ENCODE peak calls at places on chromosomes 16 and 17, in eight cellular contexts. U is IMR-90, I is K562, Z is WTC11, G is HepG2, C is A549, R is H1, F is GM12878. J is an unnamed sample.

GRCh38 chr17:8079291-8080207 is 8.0 kb downstream of the ALOX12B start:
- DNase-seq in U (peak), I (peak), Z (peak), G (peak), C (peak), R (peak), F (no peak), J (peak)

GRCh38 chr17:21286771-21287702 is 2.5 kb downstream of the MAP2K3 start:
- DNase-seq in U (no peak), I (no peak), Z (no peak), G (peak), C (peak), R (no peak), F (no peak), J (no peak)

GRCh38 chr17:63039342-63039741 is 73.3 kb downstream of the TANC2 start:
- DNase-seq in U (peak), I (no peak), Z (no peak), G (no peak), C (peak), R (no peak), F (no peak), J (no peak)

GRCh38 chr16:17497648-17498047 is 26.9 kb upstream of the XYLT1 start:
- DNase-seq in U (peak), I (no peak), Z (no peak), G (no peak), C (no peak), R (no peak), F (no peak), J (no peak)

GRCh38 chr17:37025847-37026533 is 77.2 kb downstream of the AATF start:
- DNase-seq in U (no peak), I (no peak), Z (no peak), G (no peak), C (no peak), R (no peak), F (peak), J (no peak)

GRCh38 chr17:63445065-63445464 is 1.0 kb downstream of the CYB561 start:
- DNase-seq in U (no peak), I (no peak), Z (no peak), G (no peak), C (no peak), R (no peak), F (no peak), J (peak)

GRCh38 chr17:44269795-44270320 is 1.9 kb upstream of the SLC4A1 start:
- DNase-seq in U (no peak), I (no peak), Z (no peak), G (no peak), C (no peak), R (no peak), F (no peak), J (peak)

GRCh38 chr17:57603978-57604377 is 141.1 kb downstream of the CCDC182 start:
- DNase-seq in U (no peak), I (no peak), Z (no peak), G (no peak), C (no peak), R (no peak), F (peak), J (no peak)

GRCh38 chr17:3004925-3005324 is 58.5 kb downstream of the OR1D5 start:
- DNase-seq in U (no peak), I (no peak), Z (no peak), G (no peak), C (no peak), R (no peak), F (no peak), J (peak)

GRCh38 chr16:83200005-83200779 is 573.4 kb downstream of the CDH13 start:
- DNase-seq in U (peak), I (no peak), Z (peak), G (no peak), C (peak), R (no peak), F (no peak), J (no peak)

GRCh38 chr16:27097671-27098275 is 31.0 kb downstream of the C16orf82 start:
- DNase-seq in U (no peak), I (no peak), Z (no peak), G (no peak), C (no peak), R (no peak), F (no peak), J (no peak)

GRCh38 chr16:25978227-25978626 is 286.5 kb downstream of the HS3ST4 start:
- DNase-seq in U (no peak), I (no peak), Z (no peak), G (no peak), C (no peak), R (no peak), F (no peak), J (no peak)

GRCh38 chr16:86886651-86887050 is 308.3 kb downstream of the FOXL1 start:
- DNase-seq in U (peak), I (no peak), Z (no peak), G (no peak), C (peak), R (no peak), F (no peak), J (no peak)

GRCh38 chr16:19130852-19131808 is 17.4 kb downstream of the ITPRIPL2 start:
- DNase-seq in U (peak), I (peak), Z (no peak), G (no peak), C (peak), R (no peak), F (no peak), J (no peak)

GRCh38 chr17:45110676-45111611 is 21.4 kb downstream of the PLCD3 start:
- DNase-seq in U (no peak), I (no peak), Z (no peak), G (no peak), C (no peak), R (no peak), F (no peak), J (peak)

GRCh38 chr17:76419576-76420245 is 33.2 kb downstream of the UBE2O start:
- DNase-seq in U (no peak), I (no peak), Z (no peak), G (no peak), C (no peak), R (no peak), F (no peak), J (no peak)

GRCh38 chr17:36014946-36015345 is 2.8 kb downstream of the CCL23 start:
- DNase-seq in U (no peak), I (no peak), Z (no peak), G (no peak), C (no peak), R (no peak), F (no peak), J (no peak)

GRCh38 chr16:82460761-82461160 is 166.0 kb upstream of the CDH13 start:
- DNase-seq in U (no peak), I (no peak), Z (no peak), G (peak), C (no peak), R (no peak), F (no peak), J (no peak)

GRCh38 chr16:47096297-47096696 is 47.4 kb downstream of the NETO2 start:
- DNase-seq in U (no peak), I (no peak), Z (no peak), G (no peak), C (no peak), R (no peak), F (no peak), J (no peak)

GRCh38 chr17:42748202-42748905 is 3.5 kb upstream of the EZH1 start:
- DNase-seq in U (no peak), I (no peak), Z (no peak), G (no peak), C (no peak), R (no peak), F (no peak), J (no peak)

GRCh38 chr17:78341559-78342437 is 18.1 kb downstream of the SOCS3 start:
- DNase-seq in U (peak), I (peak), Z (peak), G (no peak), C (peak), R (no peak), F (no peak), J (peak)

GRCh38 chr16:81432899-81433560 is 11.6 kb upstream of the CMIP start:
- DNase-seq in U (no peak), I (no peak), Z (no peak), G (no peak), C (no peak), R (no peak), F (no peak), J (no peak)

GRCh38 chr16:47732122-47732805 is 271.1 kb downstream of the PHKB start:
- DNase-seq in U (peak), I (no peak), Z (no peak), G (no peak), C (peak), R (peak), F (no peak), J (no peak)

DNA sequence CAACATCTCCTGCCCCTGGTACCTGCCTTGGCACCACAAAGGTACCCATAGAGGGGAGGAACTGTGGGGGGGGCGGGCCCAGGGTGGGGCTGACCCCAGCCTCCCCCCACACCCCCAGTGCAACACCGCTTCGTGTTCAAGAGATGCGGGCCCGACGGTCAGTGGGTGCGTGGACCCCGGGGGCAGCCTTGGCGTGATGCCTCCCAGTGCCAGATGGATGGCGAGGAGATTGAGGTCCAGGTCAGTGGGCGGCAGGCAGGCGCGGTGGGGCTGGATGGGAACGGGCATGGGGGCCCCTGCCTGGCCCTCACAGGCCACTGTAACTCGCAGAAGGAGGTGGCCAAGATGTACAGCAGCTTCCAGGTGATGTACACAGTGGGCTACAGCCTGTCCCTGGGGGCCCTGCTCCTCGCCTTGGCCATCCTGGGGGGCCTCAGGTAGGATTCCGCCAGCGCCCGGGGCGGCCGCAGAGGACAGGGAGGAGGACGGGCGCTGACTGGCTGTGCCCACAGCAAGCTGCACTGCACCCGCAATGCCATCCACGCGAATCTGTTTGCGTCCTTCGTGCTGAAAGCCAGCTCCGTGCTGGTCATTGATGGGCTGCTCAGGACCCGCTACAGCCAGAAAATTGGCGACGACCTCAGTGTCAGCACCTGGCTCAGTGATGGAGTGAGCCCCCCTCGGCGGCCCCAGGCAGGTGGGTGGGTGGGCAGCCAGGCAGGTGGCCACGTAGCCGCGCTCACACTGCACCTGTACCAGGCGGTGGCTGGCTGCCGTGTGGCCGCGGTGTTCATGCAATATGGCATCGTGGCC is 7.1 kb downstream of the GCGR start:
- DNase-seq in U (no peak), I (no peak), Z (no peak), G (no peak), C (no peak), R (no peak), F (no peak), J (no peak)
- TF ChIP-seq USF2 in U (no peak), I (no peak), Z (no peak), G (no peak), C (no peak), R (no peak), F (no peak), J (no peak)

GRCh38 chr16:4111748-4112696 is 4.2 kb downstream of the ADCY9 start:
- DNase-seq in U (peak), I (no peak), Z (no peak), G (peak), C (no peak), R (no peak), F (no peak), J (no peak)

GRCh38 chr16:4109250-4109736 is 6.9 kb downstream of the ADCY9 start:
- DNase-seq in U (no peak), I (no peak), Z (no peak), G (peak), C (peak), R (no peak), F (no peak), J (no peak)

GRCh38 chr16:4110065-4110464 is 6.2 kb downstream of the ADCY9 start:
- DNase-seq in U (no peak), I (no peak), Z (no peak), G (no peak), C (no peak), R (no peak), F (no peak), J (no peak)

GRCh38 chr16:4113358-4114256 is 2.6 kb downstream of the ADCY9 start:
- DNase-seq in U (no peak), I (no peak), Z (no peak), G (peak), C (no peak), R (no peak), F (no peak), J (no peak)

GRCh38 chr16:4110680-4111079 is 5.6 kb downstream of the ADCY9 start:
- DNase-seq in U (no peak), I (no peak), Z (no peak), G (peak), C (no peak), R (no peak), F (no peak), J (no peak)
- TF ChIP-seq USF2 in U (no peak), I (no peak), Z (no peak), G (no peak), C (no peak), R (no peak), F (no peak), J (no peak)

GRCh38 chr16:20871935-20872815 is 28.0 kb downstream of the DCUN1D3 start:
- DNase-seq in U (no peak), I (no peak), Z (no peak), G (no peak), C (no peak), R (no peak), F (no peak), J (no peak)
- TF ChIP-seq USF2 in U (no peak), I (no peak), Z (no peak), G (no peak), C (no peak), R (no peak), F (no peak), J (no peak)

GRCh38 chr17:12667299-12667958 is 1.7 kb downstream of the MYOCD start:
- DNase-seq in U (peak), I (peak), Z (peak), G (peak), C (peak), R (peak), F (no peak), J (peak)
- TF ChIP-seq USF2 in U (no peak), I (no peak), Z (no peak), G (no peak), C (no peak), R (no peak), F (no peak), J (no peak)

DNA sequence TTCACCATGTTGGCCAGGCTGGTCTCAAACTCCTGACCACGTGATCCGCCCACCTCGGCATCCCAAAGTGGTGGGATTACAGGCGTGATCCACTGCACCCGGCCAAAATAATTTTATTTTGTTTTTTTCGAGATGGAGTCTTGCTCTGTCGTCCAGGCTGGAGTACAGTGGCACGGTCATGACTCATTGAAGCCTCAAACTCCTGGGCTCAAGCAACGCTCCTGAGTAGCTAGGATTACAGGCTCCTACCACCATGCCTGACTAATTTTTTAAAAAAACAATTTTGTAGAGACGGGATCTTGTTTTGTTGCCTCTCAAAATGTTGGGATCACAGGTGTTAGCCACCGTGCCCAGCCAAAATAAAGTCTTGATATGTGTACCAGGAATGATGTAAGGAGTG is 2.4 kb upstream of the TTLL6 start:
- DNase-seq in U (no peak), I (no peak), Z (no peak), G (no peak), C (no peak), R (no peak), F (no peak), J (no peak)
- TF ChIP-seq USF2 in U (no peak), I (peak), Z (peak), G (no peak), C (no peak), R (no peak), F (no peak), J (no peak)

GRCh38 chr16:72198021-72198420 is 26.1 kb upstream of the PMFBP1 start:
- DNase-seq in U (peak), I (no peak), Z (no peak), G (no peak), C (no peak), R (no peak), F (no peak), J (peak)
- TF ChIP-seq USF2 in U (peak), I (peak), Z (no peak), G (no peak), C (no peak), R (no peak), F (no peak), J (peak)